ENCODE peak calls at places on chromosome 7, in five cellular contexts. U, X, W, P and F are unnamed samples.

GRCh38 chr7:82264752-82265305 is 178.7 kb downstream of the CACNA2D1 start:
- DNase-seq in U (no peak), X (peak), W (no peak), P (no peak), F (no peak)

GRCh38 chr7:152430857-152431256 is 4.9 kb downstream of the KMT2C start:
- DNase-seq in U (no peak), X (no peak), W (no peak), P (no peak), F (no peak)

GRCh38 chr7:2066251-2066919 is 166.4 kb downstream of the MAD1L1 start:
- DNase-seq in U (no peak), X (no peak), W (no peak), P (no peak), F (peak)

GRCh38 chr7:26008428-26008827 is 143.6 kb upstream of the NFE2L3 start:
- DNase-seq in U (no peak), X (no peak), W (no peak), P (no peak), F (no peak)

GRCh38 chr7:38574121-38574520 is 57.1 kb downstream of the AMPH start:
- DNase-seq in U (no peak), X (no peak), W (no peak), P (no peak), F (no peak)

GRCh38 chr7:69177941-69178494 is 420.3 kb upstream of the AUTS2 start:
- DNase-seq in U (no peak), X (no peak), W (no peak), P (no peak), F (no peak)

GRCh38 chr7:124059375-124059774 is 26.5 kb upstream of the TMEM229A start:
- DNase-seq in U (peak), X (no peak), W (no peak), P (no peak), F (no peak)

GRCh38 chr7:141701489-141702046 is 398 bp downstream of the DENND11 start:
- DNase-seq in U (peak), X (peak), W (peak), P (no peak), F (peak)

GRCh38 chr7:78490526-78490925 is 692.0 kb downstream of the PHTF2 start:
- DNase-seq in U (no peak), X (peak), W (no peak), P (no peak), F (no peak)

GRCh38 chr7:149245244-149245643 is 5.8 kb downstream of the ZNF212 start:
- DNase-seq in U (no peak), X (no peak), W (no peak), P (no peak), F (peak)

GRCh38 chr7:128912281-128912680 is 1.8 kb upstream of the KCP start:
- DNase-seq in U (no peak), X (no peak), W (no peak), P (no peak), F (no peak)

GRCh38 chr7:50267525-50268041 is 36.9 kb upstream of the IKZF1 start:
- DNase-seq in U (no peak), X (no peak), W (no peak), P (no peak), F (peak)

GRCh38 chr7:98879989-98880337 is 1.6 kb downstream of the TRRAP start:
- DNase-seq in U (no peak), X (no peak), W (no peak), P (no peak), F (no peak)